ENCODE peak calls at places on chromosomes 4 and X, in ten cellular contexts. One of them, this sample, is unnamed.

GRCh38 chr4:21790437-21791029 is 158.0 kb downstream of the KCNIP4 start:
- DNase-seq in astrocyte of the spinal cord: peak; percentile 68
- DNase-seq in aorta: no peak
- DNase-seq in fibroblast of pulmonary artery: peak; percentile 74
- DNase-seq in retinal pigment epithelial cell: no peak
- DNase-seq in CD4-positive, alpha-beta memory T cell: no peak
- DNase-seq in upper lobe of left lung: no peak
- DNase-seq in SK-N-SH: peak; percentile 3
- DNase-seq in fibroblast of lung: peak; percentile 36
- DNase-seq in heart left ventricle: no peak
- DNase-seq in this sample: no peak

GRCh38 chr4:94757192-94758140 is at the start of gene BMPR1B:
- DNase-seq in astrocyte of the spinal cord: peak; percentile 76
- DNase-seq in aorta: peak; percentile 83
- DNase-seq in fibroblast of pulmonary artery: peak; percentile 64
- DNase-seq in retinal pigment epithelial cell: peak; percentile 50
- DNase-seq in CD4-positive, alpha-beta memory T cell: no peak
- DNase-seq in upper lobe of left lung: no peak
- DNase-seq in SK-N-SH: peak; percentile 82
- DNase-seq in fibroblast of lung: peak; percentile 77
- DNase-seq in heart left ventricle: no peak
- DNase-seq in this sample: no peak

GRCh38 chr4:48681856-48682255 is 98.2 kb downstream of the FRYL start:
- DNase-seq in astrocyte of the spinal cord: peak; percentile 57
- DNase-seq in aorta: no peak
- DNase-seq in fibroblast of pulmonary artery: peak; percentile 71
- DNase-seq in retinal pigment epithelial cell: no peak
- DNase-seq in CD4-positive, alpha-beta memory T cell: peak; percentile 28
- DNase-seq in upper lobe of left lung: no peak
- DNase-seq in SK-N-SH: no peak
- DNase-seq in fibroblast of lung: peak; percentile 33
- DNase-seq in heart left ventricle: no peak
- DNase-seq in this sample: no peak

GRCh38 chr4:110005461-110006056 is 92.9 kb downstream of the EGF start:
- DNase-seq in astrocyte of the spinal cord: peak; percentile 67
- DNase-seq in aorta: no peak
- DNase-seq in fibroblast of pulmonary artery: peak; percentile 87
- DNase-seq in retinal pigment epithelial cell: peak; percentile 34
- DNase-seq in CD4-positive, alpha-beta memory T cell: peak; percentile 55
- DNase-seq in upper lobe of left lung: no peak
- DNase-seq in SK-N-SH: peak; percentile 52
- DNase-seq in fibroblast of lung: peak; percentile 65
- DNase-seq in heart left ventricle: no peak
- DNase-seq in this sample: peak; percentile 88

GRCh38 chr4:76588268-76588667 is 153.2 kb downstream of the SHROOM3 start:
- DNase-seq in astrocyte of the spinal cord: no peak
- DNase-seq in aorta: no peak
- DNase-seq in fibroblast of pulmonary artery: no peak
- DNase-seq in retinal pigment epithelial cell: no peak
- DNase-seq in CD4-positive, alpha-beta memory T cell: no peak
- DNase-seq in upper lobe of left lung: no peak
- DNase-seq in SK-N-SH: no peak
- DNase-seq in fibroblast of lung: no peak
- DNase-seq in heart left ventricle: no peak
- DNase-seq in this sample: no peak

GRCh38 chr4:6420972-6421371 is 51.4 kb downstream of the PPP2R2C start:
- DNase-seq in astrocyte of the spinal cord: no peak
- DNase-seq in aorta: peak; percentile 11
- DNase-seq in fibroblast of pulmonary artery: no peak
- DNase-seq in retinal pigment epithelial cell: no peak
- DNase-seq in CD4-positive, alpha-beta memory T cell: no peak
- DNase-seq in upper lobe of left lung: no peak
- DNase-seq in SK-N-SH: no peak
- DNase-seq in fibroblast of lung: no peak
- DNase-seq in heart left ventricle: no peak
- DNase-seq in this sample: no peak

GRCh38 chr4:52883183-52883621 is 21.1 kb downstream of the RASL11B start:
- DNase-seq in astrocyte of the spinal cord: no peak
- DNase-seq in aorta: no peak
- DNase-seq in fibroblast of pulmonary artery: no peak
- DNase-seq in retinal pigment epithelial cell: peak; percentile 95
- DNase-seq in CD4-positive, alpha-beta memory T cell: no peak
- DNase-seq in upper lobe of left lung: no peak
- DNase-seq in SK-N-SH: no peak
- DNase-seq in fibroblast of lung: no peak
- DNase-seq in heart left ventricle: no peak
- DNase-seq in this sample: no peak

GRCh38 chrX:137166591-137166990 is 132.8 kb upstream of the GPR101 start:
- DNase-seq in astrocyte of the spinal cord: no peak
- DNase-seq in aorta: no peak
- DNase-seq in fibroblast of pulmonary artery: no peak
- DNase-seq in retinal pigment epithelial cell: no peak
- DNase-seq in CD4-positive, alpha-beta memory T cell: no peak
- DNase-seq in upper lobe of left lung: no peak
- DNase-seq in SK-N-SH: peak; percentile 8
- DNase-seq in fibroblast of lung: no peak
- DNase-seq in heart left ventricle: no peak
- DNase-seq in this sample: no peak

GRCh38 chr4:78557841-78558240 is 6.3 kb downstream of the ANXA3 start:
- DNase-seq in astrocyte of the spinal cord: no peak
- DNase-seq in aorta: no peak
- DNase-seq in fibroblast of pulmonary artery: no peak
- DNase-seq in retinal pigment epithelial cell: no peak
- DNase-seq in CD4-positive, alpha-beta memory T cell: no peak
- DNase-seq in upper lobe of left lung: no peak
- DNase-seq in SK-N-SH: no peak
- DNase-seq in fibroblast of lung: no peak
- DNase-seq in heart left ventricle: no peak
- DNase-seq in this sample: no peak

GRCh38 chr4:78556655-78557054 is 5.1 kb downstream of the ANXA3 start:
- DNase-seq in astrocyte of the spinal cord: no peak
- DNase-seq in aorta: no peak
- DNase-seq in fibroblast of pulmonary artery: no peak
- DNase-seq in retinal pigment epithelial cell: no peak
- DNase-seq in CD4-positive, alpha-beta memory T cell: no peak
- DNase-seq in upper lobe of left lung: no peak
- DNase-seq in SK-N-SH: no peak
- DNase-seq in fibroblast of lung: no peak
- DNase-seq in heart left ventricle: no peak
- DNase-seq in this sample: no peak

GRCh38 chr4:78551420-78552351 is at the start of gene ANXA3:
- DNase-seq in astrocyte of the spinal cord: no peak
- DNase-seq in aorta: peak; percentile 75
- DNase-seq in fibroblast of pulmonary artery: no peak
- DNase-seq in retinal pigment epithelial cell: no peak
- DNase-seq in CD4-positive, alpha-beta memory T cell: no peak
- DNase-seq in upper lobe of left lung: peak; percentile 86
- DNase-seq in SK-N-SH: peak; percentile 72
- DNase-seq in fibroblast of lung: peak; percentile 46
- DNase-seq in heart left ventricle: peak; percentile 63
- DNase-seq in this sample: no peak

GRCh38 chr4:78553526-78554060 is 2.0 kb downstream of the ANXA3 start:
- DNase-seq in astrocyte of the spinal cord: no peak
- DNase-seq in aorta: no peak
- DNase-seq in fibroblast of pulmonary artery: peak; percentile 42
- DNase-seq in retinal pigment epithelial cell: no peak
- DNase-seq in CD4-positive, alpha-beta memory T cell: no peak
- DNase-seq in upper lobe of left lung: no peak
- DNase-seq in SK-N-SH: no peak
- DNase-seq in fibroblast of lung: peak; percentile 47
- DNase-seq in heart left ventricle: no peak
- DNase-seq in this sample: no peak

DNA sequence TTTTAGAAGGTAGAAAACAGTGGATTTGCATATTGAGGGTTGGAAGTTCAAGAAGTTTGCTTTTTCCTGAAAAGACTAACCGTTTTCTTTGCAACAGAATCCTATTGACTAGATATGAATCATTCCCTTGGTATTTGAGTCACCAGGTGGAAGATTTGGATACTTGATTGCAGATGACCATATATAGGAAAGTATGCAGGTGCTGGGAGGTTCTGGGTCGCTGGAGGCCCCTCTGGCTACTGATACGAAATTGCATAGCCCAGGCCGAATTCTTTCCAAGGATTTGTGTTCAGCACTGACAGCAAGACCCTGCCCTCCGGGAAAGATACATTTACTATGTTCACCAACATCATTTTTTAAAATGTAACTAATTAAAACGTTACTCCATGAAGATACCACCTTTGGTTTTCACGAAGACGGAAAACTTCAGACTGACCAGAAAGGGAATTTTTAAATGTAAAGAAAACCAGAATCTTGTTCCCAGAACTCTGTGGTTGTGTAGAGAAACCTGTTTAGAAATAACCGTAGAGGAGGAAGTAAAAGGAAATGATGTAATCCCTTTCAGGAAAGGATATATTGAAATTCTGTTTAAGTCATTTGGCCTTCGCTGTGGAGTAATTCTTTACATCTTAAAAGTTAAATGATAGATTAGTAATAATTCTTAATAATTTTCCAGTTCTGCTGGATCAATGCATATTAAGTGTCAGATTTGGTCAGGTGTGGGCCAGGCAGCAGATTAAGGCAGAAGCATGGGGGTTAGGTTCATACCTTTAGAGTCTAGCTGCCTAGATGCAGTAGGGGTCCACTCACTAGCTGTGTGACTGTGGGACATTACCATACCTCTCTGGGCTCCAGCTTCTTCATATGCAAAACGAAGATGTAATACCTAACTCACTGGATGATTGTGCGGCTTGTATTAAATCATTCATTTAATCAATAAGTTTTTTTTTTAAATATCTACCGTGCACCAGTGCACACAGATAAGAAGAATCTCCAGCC is 1.1 kb downstream of the ANXA3 start:
- DNase-seq in astrocyte of the spinal cord: no peak
- DNase-seq in aorta: no peak
- DNase-seq in fibroblast of pulmonary artery: peak; percentile 34
- DNase-seq in retinal pigment epithelial cell: peak; percentile 50
- DNase-seq in CD4-positive, alpha-beta memory T cell: no peak
- DNase-seq in upper lobe of left lung: no peak
- DNase-seq in SK-N-SH: no peak
- DNase-seq in fibroblast of lung: peak; percentile 78
- DNase-seq in heart left ventricle: no peak
- DNase-seq in this sample: no peak
- H3K4me3 ChIP-seq in astrocyte of the spinal cord: peak overlapping the region; percentile 55
- H3K4me3 ChIP-seq in aorta: peak overlapping the region; percentile 10
- H3K4me3 ChIP-seq in fibroblast of pulmonary artery: peak overlapping the region; percentile 56
- H3K4me3 ChIP-seq in retinal pigment epithelial cell: peak overlapping the region; percentile 68
- H3K4me3 ChIP-seq in CD4-positive, alpha-beta memory T cell: no peak overlapping the region
- H3K4me3 ChIP-seq in upper lobe of left lung: peak overlapping the region; percentile 55
- H3K4me3 ChIP-seq in SK-N-SH: peak overlapping the region; percentile 58
- H3K4me3 ChIP-seq in fibroblast of lung: no peak overlapping the region
- H3K4me3 ChIP-seq in heart left ventricle: peak overlapping the region; percentile 71
- H3K4me3 ChIP-seq in this sample: no peak overlapping the region

GRCh38 chr4:100933628-100934027 is 413.7 kb downstream of the PPP3CA start:
- DNase-seq in astrocyte of the spinal cord: peak; percentile 44
- DNase-seq in aorta: no peak
- DNase-seq in fibroblast of pulmonary artery: peak; percentile 87
- DNase-seq in retinal pigment epithelial cell: no peak
- DNase-seq in CD4-positive, alpha-beta memory T cell: no peak
- DNase-seq in upper lobe of left lung: no peak
- DNase-seq in SK-N-SH: no peak
- DNase-seq in fibroblast of lung: peak; percentile 3
- DNase-seq in heart left ventricle: no peak
- DNase-seq in this sample: no peak
- H3K4me3 ChIP-seq in astrocyte of the spinal cord: no peak overlapping the region
- H3K4me3 ChIP-seq in aorta: no peak overlapping the region
- H3K4me3 ChIP-seq in fibroblast of pulmonary artery: no peak overlapping the region
- H3K4me3 ChIP-seq in retinal pigment epithelial cell: no peak overlapping the region
- H3K4me3 ChIP-seq in CD4-positive, alpha-beta memory T cell: no peak overlapping the region
- H3K4me3 ChIP-seq in upper lobe of left lung: no peak overlapping the region
- H3K4me3 ChIP-seq in SK-N-SH: no peak overlapping the region
- H3K4me3 ChIP-seq in fibroblast of lung: no peak overlapping the region
- H3K4me3 ChIP-seq in heart left ventricle: no peak overlapping the region
- H3K4me3 ChIP-seq in this sample: no peak overlapping the region

GRCh38 chr4:73252001-73252400 is 6.6 kb downstream of the ANKRD17 start:
- DNase-seq in astrocyte of the spinal cord: no peak
- DNase-seq in aorta: no peak
- DNase-seq in fibroblast of pulmonary artery: no peak
- DNase-seq in retinal pigment epithelial cell: no peak
- DNase-seq in CD4-positive, alpha-beta memory T cell: no peak
- DNase-seq in upper lobe of left lung: no peak
- DNase-seq in SK-N-SH: no peak
- DNase-seq in fibroblast of lung: no peak
- DNase-seq in heart left ventricle: no peak
- DNase-seq in this sample: no peak
- H3K4me3 ChIP-seq in astrocyte of the spinal cord: no peak overlapping the region
- H3K4me3 ChIP-seq in aorta: no peak overlapping the region
- H3K4me3 ChIP-seq in fibroblast of pulmonary artery: no peak overlapping the region
- H3K4me3 ChIP-seq in retinal pigment epithelial cell: no peak overlapping the region
- H3K4me3 ChIP-seq in CD4-positive, alpha-beta memory T cell: no peak overlapping the region
- H3K4me3 ChIP-seq in upper lobe of left lung: no peak overlapping the region
- H3K4me3 ChIP-seq in SK-N-SH: no peak overlapping the region
- H3K4me3 ChIP-seq in fibroblast of lung: no peak overlapping the region
- H3K4me3 ChIP-seq in heart left ventricle: no peak overlapping the region
- H3K4me3 ChIP-seq in this sample: no peak overlapping the region

GRCh38 chr4:2336659-2337058 is 74.8 kb upstream of the MXD4 start:
- DNase-seq in astrocyte of the spinal cord: no peak
- DNase-seq in aorta: no peak
- DNase-seq in fibroblast of pulmonary artery: no peak
- DNase-seq in retinal pigment epithelial cell: no peak
- DNase-seq in CD4-positive, alpha-beta memory T cell: no peak
- DNase-seq in upper lobe of left lung: no peak
- DNase-seq in SK-N-SH: no peak
- DNase-seq in fibroblast of lung: no peak
- DNase-seq in heart left ventricle: no peak
- DNase-seq in this sample: no peak

GRCh38 chr4:2333916-2334644 is 72.2 kb upstream of the MXD4 start:
- DNase-seq in astrocyte of the spinal cord: no peak
- DNase-seq in aorta: no peak
- DNase-seq in fibroblast of pulmonary artery: no peak
- DNase-seq in retinal pigment epithelial cell: no peak
- DNase-seq in CD4-positive, alpha-beta memory T cell: no peak
- DNase-seq in upper lobe of left lung: no peak
- DNase-seq in SK-N-SH: peak; percentile 48
- DNase-seq in fibroblast of lung: no peak
- DNase-seq in heart left ventricle: no peak
- DNase-seq in this sample: no peak

GRCh38 chr4:2333356-2333841 is 71.5 kb upstream of the MXD4 start:
- DNase-seq in astrocyte of the spinal cord: no peak
- DNase-seq in aorta: no peak
- DNase-seq in fibroblast of pulmonary artery: no peak
- DNase-seq in retinal pigment epithelial cell: no peak
- DNase-seq in CD4-positive, alpha-beta memory T cell: no peak
- DNase-seq in upper lobe of left lung: peak; percentile 80
- DNase-seq in SK-N-SH: peak; percentile 26
- DNase-seq in fibroblast of lung: peak; percentile 9
- DNase-seq in heart left ventricle: no peak
- DNase-seq in this sample: no peak

GRCh38 chr4:2335729-2336101 is 73.8 kb upstream of the MXD4 start:
- DNase-seq in astrocyte of the spinal cord: no peak
- DNase-seq in aorta: peak; percentile 61
- DNase-seq in fibroblast of pulmonary artery: no peak
- DNase-seq in retinal pigment epithelial cell: no peak
- DNase-seq in CD4-positive, alpha-beta memory T cell: no peak
- DNase-seq in upper lobe of left lung: no peak
- DNase-seq in SK-N-SH: no peak
- DNase-seq in fibroblast of lung: no peak
- DNase-seq in heart left ventricle: no peak
- DNase-seq in this sample: no peak

DNA sequence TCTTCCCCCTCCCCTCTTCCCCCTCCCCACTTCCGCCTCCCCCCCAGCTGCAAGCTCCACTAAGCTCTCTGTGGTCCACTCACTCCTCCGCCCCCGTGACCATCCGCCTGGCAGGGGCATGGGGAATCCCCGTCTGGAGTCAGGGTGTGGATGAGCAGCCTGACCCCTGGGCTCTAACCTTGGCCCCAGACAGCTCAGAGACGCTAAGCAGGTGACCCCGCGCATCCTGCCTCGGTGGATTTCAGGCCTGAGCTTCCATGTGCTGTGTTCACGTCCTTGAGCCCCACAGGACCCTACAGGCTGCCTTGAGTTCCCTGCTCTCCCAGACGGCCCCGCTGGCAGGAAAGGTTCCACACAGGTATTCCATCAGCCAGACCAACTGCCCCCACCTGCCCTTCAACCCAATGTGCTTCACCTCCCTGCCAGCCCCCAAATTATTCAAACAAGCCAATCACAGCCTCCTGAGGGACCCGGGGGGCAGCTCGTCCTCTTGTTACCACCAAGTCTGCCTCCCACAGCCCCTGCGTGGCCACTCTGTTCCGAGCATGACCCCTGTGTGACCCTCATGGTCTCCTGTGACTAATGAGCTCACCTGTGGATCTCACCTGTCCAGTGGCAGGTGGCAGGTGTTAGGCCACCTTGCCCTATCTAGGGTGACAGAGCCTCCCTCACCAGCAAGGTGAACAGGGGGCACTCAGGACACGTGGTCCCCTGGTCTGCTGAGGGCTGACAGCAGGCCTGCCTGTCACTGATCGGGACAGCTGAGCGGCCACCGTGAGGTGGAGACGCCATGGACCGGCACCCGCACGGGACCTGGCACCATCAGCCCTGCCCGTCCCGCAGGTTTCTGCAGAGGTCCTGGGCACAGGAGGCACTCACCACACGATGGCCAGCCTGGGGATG is 73.2 kb upstream of the MXD4 start:
- DNase-seq in astrocyte of the spinal cord: no peak
- DNase-seq in aorta: peak; percentile 26
- DNase-seq in fibroblast of pulmonary artery: no peak
- DNase-seq in retinal pigment epithelial cell: no peak
- DNase-seq in CD4-positive, alpha-beta memory T cell: no peak
- DNase-seq in upper lobe of left lung: no peak
- DNase-seq in SK-N-SH: peak; percentile 55
- DNase-seq in fibroblast of lung: no peak
- DNase-seq in heart left ventricle: no peak
- DNase-seq in this sample: no peak
- H3K4me3 ChIP-seq in astrocyte of the spinal cord: no peak overlapping the region
- H3K4me3 ChIP-seq in aorta: no peak overlapping the region
- H3K4me3 ChIP-seq in fibroblast of pulmonary artery: no peak overlapping the region
- H3K4me3 ChIP-seq in retinal pigment epithelial cell: no peak overlapping the region
- H3K4me3 ChIP-seq in CD4-positive, alpha-beta memory T cell: no peak overlapping the region
- H3K4me3 ChIP-seq in upper lobe of left lung: no peak overlapping the region
- H3K4me3 ChIP-seq in SK-N-SH: no peak overlapping the region
- H3K4me3 ChIP-seq in fibroblast of lung: no peak overlapping the region
- H3K4me3 ChIP-seq in heart left ventricle: no peak overlapping the region
- H3K4me3 ChIP-seq in this sample: no peak overlapping the region

This sample was measured in SK-N-MC.